ENCODE peak calls at places on chromosomes 5 and 9, in six cellular contexts. H is colonic mucosa, S is H7, L is left ventricle myocardium inferior, U is pancreas, W is body of pancreas. J is an unnamed sample.

GRCh38 chr5:84603557-84604185 is 219.0 kb upstream of the EDIL3 start:
- DNase-seq in U (no peak), W (no peak), H (no peak), L (peak; percentile 18), S (no peak), J (no peak)

GRCh38 chr9:1522219-1522767 is 472.1 kb downstream of the DMRT2 start:
- DNase-seq in L (no peak), W (no peak), S (no peak), U (no peak), H (no peak), J (no peak)

GRCh38 chr5:73940747-73941146 is 314.8 kb downstream of the ARHGEF28 start:
- DNase-seq in W (no peak), L (no peak), U (no peak), H (no peak), S (no peak), J (no peak)

GRCh38 chr5:61280766-61281427 is 51.2 kb upstream of the ZSWIM6 start:
- DNase-seq in L (peak; percentile 51), U (peak; percentile 82), W (peak; percentile 67), H (no peak), S (no peak), J (peak; percentile 80)

GRCh38 chr9:37187713-37188439 is 67.5 kb downstream of the ZCCHC7 start:
- DNase-seq in U (no peak), S (no peak), L (no peak), H (no peak), W (no peak), J (no peak)

GRCh38 chr5:81045389-81045807 is 85.2 kb downstream of the RASGRF2 start:
- DNase-seq in W (no peak), H (no peak), L (no peak), U (no peak), S (no peak), J (no peak)

GRCh38 chr5:54091416-54092130 is 218.8 kb downstream of the ARL15 start:
- DNase-seq in W (no peak), H (no peak), S (no peak), L (peak; percentile 30), U (no peak), J (peak; percentile 78)

GRCh38 chr5:131171276-131171815 is 602 bp downstream of the LYRM7 start:
- DNase-seq in H (peak; percentile 69), S (no peak), W (no peak), U (no peak), L (no peak), J (no peak)

GRCh38 chr5:16737173-16737572 is 120.4 kb upstream of the RETREG1 start:
- DNase-seq in L (no peak), S (no peak), U (no peak), H (no peak), W (no peak), J (no peak)

GRCh38 chr9:92171822-92172221 is 56.6 kb upstream of the SPTLC1 start:
- DNase-seq in L (no peak), S (no peak), U (no peak), W (no peak), H (no peak), J (no peak)

GRCh38 chr5:127820910-127821553 is 117.8 kb downstream of the CCDC192 start:
- DNase-seq in S (no peak), L (no peak), H (peak; percentile 47), W (no peak), U (no peak), J (no peak)

GRCh38 chr9:130860458-130861316 is 25.6 kb downstream of the ABL1 start:
- DNase-seq in U (peak; percentile 40), H (peak; percentile 38), L (peak; percentile 83), S (no peak), W (peak; percentile 39), J (peak; percentile 76)
- H3K4me3 ChIP-seq in U (no peak overlapping the region), H (no peak overlapping the region), L (peak overlapping the region; percentile 32), S (no peak overlapping the region), W (no peak overlapping the region), J (no peak overlapping the region)

DNA sequence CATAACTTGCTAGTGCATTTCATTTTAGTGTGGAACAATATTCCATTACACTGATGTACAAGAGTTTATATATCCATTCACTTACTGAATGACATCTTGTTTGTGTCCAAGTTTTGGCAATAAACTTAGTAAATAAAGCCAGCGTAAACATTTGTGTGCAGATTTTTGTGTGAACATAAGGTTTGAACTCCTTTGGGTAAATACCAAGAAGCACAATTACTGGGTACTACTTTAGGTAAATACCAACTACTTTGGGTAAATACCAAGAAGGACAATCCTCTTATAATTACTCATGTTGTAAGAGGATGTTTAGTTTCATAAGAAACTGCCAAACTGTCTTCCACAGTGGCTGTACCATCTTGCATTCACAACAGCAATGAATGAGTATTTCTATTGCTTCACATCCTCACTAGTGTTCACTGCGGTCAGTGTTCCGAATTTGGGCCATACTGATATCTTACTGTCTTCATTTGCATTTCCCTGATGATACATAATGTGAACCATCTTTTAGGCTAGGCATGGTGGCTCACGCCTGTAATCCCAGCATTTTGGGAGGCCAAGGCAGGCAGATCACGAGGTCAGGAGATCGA is 2.3 kb upstream of the SYK start:
- DNase-seq in U (no peak), H (no peak), L (no peak), W (no peak), S (no peak), J (no peak)
- H3K36me3 ChIP-seq in U (no peaks in the 10 kb centered on the region), H (no peaks in the 10 kb centered on the region), L (no peaks in the 10 kb centered on the region), W (no peaks in the 10 kb centered on the region), S (no peaks in the 10 kb centered on the region), J (no peaks in the 10 kb centered on the region)

GRCh38 chr9:129383005-129383414 is 204.9 kb upstream of the IER5L start:
- DNase-seq in S (peak; percentile 86), U (peak; percentile 90), W (peak; percentile 93), H (peak; percentile 89), L (peak; percentile 53), J (no peak)

GRCh38 chr9:129379181-129379836 is 201.2 kb upstream of the IER5L start:
- DNase-seq in L (no peak), H (no peak), S (peak; percentile 33), U (no peak), W (no peak), J (no peak)

GRCh38 chr9:129381481-129381957 is 203.5 kb upstream of the IER5L start:
- DNase-seq in H (no peak), U (no peak), W (no peak), S (peak; percentile 57), L (no peak), J (no peak)

GRCh38 chr9:129382281-129383004 is 204.4 kb upstream of the IER5L start:
- DNase-seq in U (no peak), H (no peak), W (no peak), S (no peak), L (no peak), J (no peak)

GRCh38 chr9:129380961-129381401 is 202.9 kb upstream of the IER5L start:
- DNase-seq in W (no peak), H (no peak), S (peak; percentile 79), L (no peak), U (no peak), J (no peak)
- H3K4me3 ChIP-seq in W (no peak overlapping the region), H (no peak overlapping the region), S (no peak overlapping the region), L (no peak overlapping the region), U (no peak overlapping the region), J (no peak overlapping the region)

GRCh38 chr5:179833056-179833708 is 12.5 kb downstream of the SQSTM1 start:
- DNase-seq in L (no peak), S (peak; percentile 33), W (no peak), H (no peak), U (no peak), J (no peak)

GRCh38 chr5:179832039-179832745 is 11.5 kb downstream of the SQSTM1 start:
- DNase-seq in U (no peak), L (no peak), S (peak; percentile 28), H (no peak), W (no peak), J (no peak)

GRCh38 chr5:179836225-179837019 is 15.7 kb downstream of the SQSTM1 start:
- DNase-seq in S (peak; percentile 57), H (no peak), U (no peak), W (no peak), L (no peak), J (no peak)

GRCh38 chr5:179834120-179834519 is 13.4 kb downstream of the SQSTM1 start:
- DNase-seq in S (peak; percentile 44), H (no peak), L (no peak), W (no peak), U (no peak), J (no peak)

GRCh38 chr5:179833709-179834070 is 13.0 kb downstream of the SQSTM1 start:
- DNase-seq in S (peak; percentile 24), L (no peak), H (no peak), U (no peak), W (no peak), J (no peak)
- H3K36me3 ChIP-seq in S (peaks cover 55% of the 10 kb centered on the region), L (peaks cover 91% of the 10 kb centered on the region), H (peaks cover 28% of the 10 kb centered on the region), U (peaks cover 87% of the 10 kb centered on the region), W (peaks cover 50% of the 10 kb centered on the region), J (peaks cover 92% of the 10 kb centered on the region)

GRCh38 chr9:33868430-33869000 is 51.6 kb downstream of the UBE2R2 start:
- DNase-seq in L (no peak), H (no peak), W (no peak), S (no peak), U (no peak), J (no peak)
- H3K4me3 ChIP-seq in L (peak overlapping the region; percentile 26), H (no peak overlapping the region), W (no peak overlapping the region), S (no peak overlapping the region), U (no peak overlapping the region), J (no peak overlapping the region)

DNA sequence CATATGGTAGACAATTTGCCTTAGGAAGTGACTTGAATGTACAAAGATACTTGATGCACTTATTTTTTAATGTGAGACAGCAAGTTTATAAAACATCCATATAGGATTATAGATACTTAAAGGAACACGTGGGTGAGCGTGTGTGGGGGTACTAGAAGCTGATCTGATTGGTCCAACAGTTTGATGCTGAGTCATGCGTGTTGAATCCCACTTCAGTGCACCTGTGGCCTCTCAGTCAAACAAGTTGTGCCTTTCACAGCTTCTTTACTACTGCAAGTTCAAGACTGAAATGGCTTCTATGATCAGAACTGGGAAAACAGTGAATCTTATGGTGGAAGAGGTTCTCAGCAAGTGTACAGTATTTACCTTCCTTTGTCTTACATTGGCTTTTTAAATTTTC is 98.9 kb downstream of the MAP1B start:
- DNase-seq in W (no peak), L (no peak), U (no peak), S (no peak), H (no peak), J (no peak)
- H3K36me3 ChIP-seq in W (no peaks in the 10 kb centered on the region), L (peaks cover 50% of the 10 kb centered on the region), U (no peaks in the 10 kb centered on the region), S (peaks cover 17% of the 10 kb centered on the region), H (no peaks in the 10 kb centered on the region), J (peaks cover 54% of the 10 kb centered on the region)

DNA sequence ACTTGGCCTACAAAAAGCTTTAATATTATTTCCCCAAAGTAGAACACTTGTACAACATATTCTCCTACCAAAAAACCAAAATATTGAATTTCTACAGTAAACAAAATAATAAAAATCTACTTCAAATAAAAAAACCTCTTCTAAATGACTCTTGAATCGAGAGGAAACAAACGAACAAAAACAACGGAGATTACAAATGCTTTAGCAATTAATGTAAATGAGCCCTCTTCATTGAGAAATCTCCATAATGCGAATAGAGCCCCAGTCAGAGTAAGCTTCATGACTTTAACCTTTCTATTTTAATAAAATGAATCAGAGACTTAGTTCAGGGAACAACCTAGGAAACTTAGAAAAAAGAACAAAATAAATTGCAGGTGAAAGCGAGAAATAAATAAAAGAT is 129.3 kb upstream of the SEMA6A start:
- DNase-seq in L (no peak), U (no peak), H (no peak), S (no peak), W (no peak), J (no peak)
- H3K4me3 ChIP-seq in L (no peak overlapping the region), U (no peak overlapping the region), H (no peak overlapping the region), S (no peak overlapping the region), W (no peak overlapping the region), J (no peak overlapping the region)

J was measured in RWPE2.